ENCODE peak calls at places on chromosomes 12 and 14, in five cellular contexts. X is HT-29, U is A673, G is upper lobe of right lung, F is ELR. M is an unnamed sample.

GRCh38 chr14:56590535-56590951 is 10.9 kb downstream of the TMEM260 start:
- DNase-seq in U (peak), X (no peak), G (no peak), F (no peak), M (no peak)

GRCh38 chr12:70643927-70644326 is 6.7 kb upstream of the PTPRB start:
- DNase-seq in G (no peak), U (no peak), X (no peak), F (no peak), M (no peak)

GRCh38 chr14:90495357-90496276 is 98.8 kb downstream of the CALM1 start:
- DNase-seq in X (peak), U (peak), F (peak), G (no peak), M (peak)

GRCh38 chr12:121652767-121653497 is 16.5 kb downstream of the MORN3 start:
- DNase-seq in G (no peak), X (peak), F (no peak), U (no peak), M (no peak)

GRCh38 chr14:90288646-90289355 is 32.4 kb downstream of the PSMC1 start:
- DNase-seq in U (no peak), G (peak), X (no peak), F (no peak), M (no peak)

GRCh38 chr14:104756477-104757237 is 3.7 kb downstream of the SIVA1 start:
- DNase-seq in G (no peak), F (no peak), X (no peak), U (no peak), M (no peak)

GRCh38 chr12:66107451-66107915 is 23.1 kb downstream of the LLPH start:
- DNase-seq in U (peak), X (peak), G (no peak), F (peak), M (peak)

GRCh38 chr14:92680781-92681650 is 67.4 kb downstream of the LGMN start:
- DNase-seq in F (peak), G (peak), X (peak), U (peak), M (peak)

M was measured in SK-MEL-5.